ENCODE peak calls at places on chromosome 11, in nine cellular contexts. X, J, Y, M, O, I, K, F and E are unnamed samples.

GRCh38 chr11:113632981-113633380 is 73.1 kb downstream of the TMPRSS5 start:
- DNase-seq in X (no peak), J (no peak), Y (no peak), M (no peak), O (no peak), I (no peak), K (no peak), F (peak; percentile 63), E (no peak)

GRCh38 chr11:61864814-61865775 is 26.2 kb downstream of the FADS3 start:
- DNase-seq in X (no peak), J (no peak), Y (no peak), M (no peak), O (no peak), I (no peak), K (no peak), F (no peak), E (no peak)

GRCh38 chr11:10556590-10556989 is 11.9 kb downstream of the LYVE1 start:
- DNase-seq in X (no peak), J (no peak), Y (no peak), M (peak; percentile 93), O (no peak), I (no peak), K (no peak), F (no peak), E (no peak)

GRCh38 chr11:109641549-109641948 is 219.6 kb downstream of the C11orf87 start:
- DNase-seq in X (no peak), J (peak; percentile 82), Y (peak; percentile 57), M (peak; percentile 67), O (no peak), I (no peak), K (no peak), F (peak; percentile 49), E (peak; percentile 6)

GRCh38 chr11:79336740-79337517 is 103.9 kb downstream of the TENM4 start:
- DNase-seq in X (no peak), J (no peak), Y (no peak), M (no peak), O (no peak), I (no peak), K (no peak), F (no peak), E (no peak)

GRCh38 chr11:24509114-24509513 is 12.3 kb downstream of the LUZP2 start:
- DNase-seq in X (no peak), J (no peak), Y (peak; percentile 6), M (peak; percentile 6), O (no peak), I (no peak), K (no peak), F (peak; percentile 17), E (peak; percentile 18)

GRCh38 chr11:19805346-19805745 is 92.7 kb downstream of the NAV2 start:
- DNase-seq in X (no peak), J (no peak), Y (no peak), M (no peak), O (no peak), I (no peak), K (no peak), F (no peak), E (peak; percentile 47)

GRCh38 chr11:117384045-117384444 is 56.4 kb downstream of the CEP164 start:
- DNase-seq in X (no peak), J (no peak), Y (peak; percentile 76), M (no peak), O (no peak), I (no peak), K (no peak), F (peak; percentile 90), E (no peak)

GRCh38 chr11:122796128-122796717 is 42.1 kb upstream of the CRTAM start:
- DNase-seq in X (no peak), J (peak; percentile 33), Y (peak; percentile 32), M (peak; percentile 79), O (peak; percentile 31), I (peak; percentile 78), K (peak; percentile 78), F (no peak), E (peak; percentile 58)

GRCh38 chr11:16856022-16856471 is 117.6 kb downstream of the C11orf58 start:
- DNase-seq in X (no peak), J (peak; percentile 55), Y (no peak), M (no peak), O (no peak), I (no peak), K (no peak), F (no peak), E (no peak)

GRCh38 chr11:6402561-6402981 is 12.3 kb downstream of the SMPD1 start:
- DNase-seq in X (no peak), J (no peak), Y (peak; percentile 4), M (no peak), O (no peak), I (peak; percentile 77), K (no peak), F (peak; percentile 27), E (no peak)

GRCh38 chr11:10349281-10349665 is 44.4 kb downstream of the ADM start:
- DNase-seq in X (no peak), J (no peak), Y (no peak), M (no peak), O (no peak), I (no peak), K (no peak), F (no peak), E (no peak)

GRCh38 chr11:20158597-20159257 is 1.5 kb downstream of the DBX1 start:
- DNase-seq in X (no peak), J (peak; percentile 92), Y (peak; percentile 73), M (peak; percentile 33), O (peak; percentile 44), I (no peak), K (peak; percentile 83), F (peak; percentile 65), E (peak; percentile 94)

GRCh38 chr11:62402226-62402625 is 16.6 kb upstream of the SCGB1A1 start:
- DNase-seq in X (no peak), J (no peak), Y (no peak), M (no peak), O (peak; percentile 74), I (peak; percentile 67), K (peak; percentile 87), F (no peak), E (no peak)

GRCh38 chr11:70545626-70545945 is 147.3 kb downstream of the CTTN start:
- DNase-seq in X (no peak), J (no peak), Y (no peak), M (no peak), O (no peak), I (no peak), K (no peak), F (peak; percentile 37), E (peak; percentile 62)

DNA sequence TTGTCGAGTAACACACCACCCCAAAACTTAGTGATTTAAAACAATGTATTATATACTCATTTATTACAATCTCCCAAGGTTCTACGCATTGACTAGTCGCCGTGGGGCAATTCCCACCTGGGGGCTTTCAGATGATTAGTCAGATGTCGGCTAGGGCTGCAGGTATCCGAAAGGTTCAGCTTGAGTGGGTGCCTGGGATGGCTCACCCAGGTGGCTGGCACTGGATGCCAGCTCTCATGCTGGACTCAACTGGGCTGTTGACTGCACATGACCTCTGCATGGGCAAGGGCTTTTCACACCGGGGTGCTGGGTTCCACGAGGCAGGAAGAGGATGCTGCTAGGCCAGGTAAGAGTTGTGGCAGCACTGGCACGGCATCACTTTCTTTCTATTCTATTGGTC is 21.9 kb upstream of the MICAL2 start:
- DNase-seq in X (no peak), J (no peak), Y (no peak), M (no peak), O (no peak), I (no peak), K (no peak), F (no peak), E (no peak)
- H3K4me1 ChIP-seq in X (peaks cover 72% of the 10 kb centered on the region), J (peaks cover 31% of the 10 kb centered on the region), Y (peaks cover 40% of the 10 kb centered on the region), M (peaks cover 13% of the 10 kb centered on the region), O (peaks cover 24% of the 10 kb centered on the region), I (peaks cover 55% of the 10 kb centered on the region), K (no peaks in the 10 kb centered on the region), F (peaks cover 46% of the 10 kb centered on the region), E (peaks cover 30% of the 10 kb centered on the region)

DNA sequence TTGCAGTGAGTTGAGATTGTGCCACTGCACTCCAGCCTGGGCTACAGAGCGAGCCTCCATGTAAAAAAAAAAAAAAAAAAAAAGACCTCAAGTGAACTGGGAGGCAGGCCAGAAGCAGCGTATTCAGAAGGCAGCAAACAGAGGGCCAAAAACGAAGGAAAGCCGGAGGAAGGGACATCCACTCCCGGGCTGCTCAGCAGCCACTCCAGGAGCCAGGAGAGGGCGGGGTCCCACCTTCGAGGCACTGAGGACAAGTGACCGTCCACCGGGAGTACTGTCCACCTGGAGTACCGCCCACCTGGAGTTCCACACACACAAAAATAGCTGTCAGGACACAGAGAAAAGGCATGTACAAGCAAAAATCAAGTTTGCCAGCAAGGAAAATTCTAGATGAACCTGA is 5.5 kb downstream of the TOLLIP start:
- DNase-seq in X (no peak), J (no peak), Y (no peak), M (no peak), O (no peak), I (peak; percentile 6), K (peak; percentile 73), F (peak; percentile 44), E (no peak)
- H3K27ac ChIP-seq in X (no peak overlapping the region), J (peak overlapping the region; percentile 13), Y (peak overlapping the region; percentile 81), M (no peak overlapping the region), O (peak overlapping the region; percentile 36), I (no peak overlapping the region), K (no peak overlapping the region), F (peak overlapping the region; percentile 10), E (no peak overlapping the region)

GRCh38 chr11:119338946-119339580 is 1.6 kb downstream of the C1QTNF5 start:
- DNase-seq in X (no peak), J (no peak), Y (peak; percentile 24), M (no peak), O (no peak), I (no peak), K (no peak), F (no peak), E (no peak)
- H3K4me3 ChIP-seq in X (no peak overlapping the region), J (no peak overlapping the region), Y (peak overlapping the region; percentile 77), M (peak overlapping the region; percentile 58), O (peak overlapping the region; percentile 76), I (no peak overlapping the region), K (no peak overlapping the region), F (peak overlapping the region; percentile 59), E (no peak overlapping the region)

DNA sequence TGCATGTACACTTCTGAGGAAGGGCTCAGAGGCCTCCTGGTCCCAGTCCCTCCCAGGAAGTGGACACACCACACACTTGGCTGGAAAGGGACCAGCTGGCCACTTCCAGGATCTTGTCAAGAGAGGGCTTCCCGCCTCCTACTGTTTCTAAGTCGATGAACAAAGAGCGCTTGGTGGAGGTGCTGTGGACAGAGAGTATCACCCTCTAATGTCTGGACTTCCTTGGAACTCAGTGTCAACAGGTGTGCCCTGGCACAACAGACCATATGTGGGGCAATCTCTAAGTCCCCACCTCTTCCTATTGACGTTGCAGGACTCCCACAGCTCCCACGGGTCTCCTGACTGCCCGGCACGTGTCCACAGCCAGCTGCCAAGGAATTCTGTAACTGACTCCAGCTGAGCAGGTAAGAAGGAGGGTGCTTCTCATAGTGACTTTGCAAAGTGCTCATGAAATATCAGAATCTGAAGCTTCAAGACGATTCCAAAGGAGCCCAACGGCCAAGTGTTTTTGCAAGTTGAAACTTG is 16.1 kb downstream of the POU2AF1 start:
- DNase-seq in X (no peak), J (no peak), Y (no peak), M (no peak), O (no peak), I (no peak), K (no peak), F (no peak), E (no peak)
- H3K4me1 ChIP-seq in X (no peaks in the 10 kb centered on the region), J (no peaks in the 10 kb centered on the region), Y (no peaks in the 10 kb centered on the region), M (no peaks in the 10 kb centered on the region), O (no peaks in the 10 kb centered on the region), I (no peaks in the 10 kb centered on the region), K (no peaks in the 10 kb centered on the region), F (no peaks in the 10 kb centered on the region), E (no peaks in the 10 kb centered on the region)